ENCODE peak calls at places on chromosomes 11 and 22, in eight cellular contexts. U is activated CD4-positive, CD25-positive, alpha-beta regulatory T cell; O is DMS79; X is GM13977; D is cardiac septum; F is pancreas; Y is aorta; C is AG08396. G is an unnamed sample.

GRCh38 chr11:126415128-126415527 is 59.6 kb downstream of the ST3GAL4 start:
- DNase-seq in U (no peak), O (no peak), X (no peak), D (peak; percentile 89), F (peak; percentile 66), Y (peak; percentile 93), C (peak; percentile 72), G (peak; percentile 63)

GRCh38 chr11:67694875-67695555 is 20.6 kb upstream of the ALDH3B2 start:
- DNase-seq in U (no peak), O (no peak), X (no peak), D (no peak), F (no peak), Y (no peak), C (no peak), G (no peak)

GRCh38 chr11:72319261-72319660 is 75.3 kb upstream of the PHOX2A start:
- DNase-seq in U (no peak), O (no peak), X (no peak), D (no peak), F (no peak), Y (no peak), C (no peak), G (no peak)

GRCh38 chr11:92843455-92843854 is 126.0 kb upstream of the MTNR1B start:
- DNase-seq in U (no peak), O (peak; percentile 97), X (no peak), D (no peak), F (no peak), Y (no peak), C (no peak), G (no peak)

GRCh38 chr11:18727499-18728236 is 1.7 kb upstream of the IGSF22 start:
- DNase-seq in U (no peak), O (no peak), X (peak; percentile 83), D (no peak), F (peak; percentile 47), Y (no peak), C (peak; percentile 73), G (no peak)

GRCh38 chr11:221998-222789 is 13.9 kb downstream of the SIRT3 start:
- DNase-seq in U (no peak), O (no peak), X (no peak), D (peak; percentile 67), F (no peak), Y (peak; percentile 68), C (no peak), G (peak; percentile 45)

GRCh38 chr11:47551086-47551485 is 1.8 kb downstream of the CELF1 start:
- DNase-seq in U (no peak), O (no peak), X (peak; percentile 47), D (no peak), F (no peak), Y (no peak), C (no peak), G (no peak)

GRCh38 chr22:24975813-24976341 is 23.4 kb downstream of the KIAA1671 start:
- DNase-seq in U (no peak), O (no peak), X (no peak), D (no peak), F (no peak), Y (peak; percentile 81), C (no peak), G (peak; percentile 71)

GRCh38 chr22:23542933-23543332 is 37.2 kb downstream of the IGLL1 start:
- DNase-seq in U (no peak), O (no peak), X (no peak), D (no peak), F (no peak), Y (no peak), C (no peak), G (no peak)

GRCh38 chr11:73383249-73384126 is 7.3 kb downstream of the RELT start:
- DNase-seq in U (no peak), O (no peak), X (no peak), D (no peak), F (no peak), Y (no peak), C (no peak), G (no peak)

GRCh38 chr22:45424241-45424731 is 10.8 kb downstream of the RIBC2 start:
- DNase-seq in U (no peak), O (no peak), X (no peak), D (no peak), F (no peak), Y (peak; percentile 68), C (no peak), G (peak; percentile 38)

GRCh38 chr11:87281496-87281895 is 243.8 kb downstream of the TMEM135 start:
- DNase-seq in U (no peak), O (no peak), X (no peak), D (no peak), F (no peak), Y (no peak), C (peak; percentile 58), G (no peak)

GRCh38 chr11:60761436-60762190 is 4.9 kb downstream of the MS4A15 start:
- DNase-seq in U (no peak), O (no peak), X (no peak), D (peak; percentile 12), F (no peak), Y (no peak), C (no peak), G (no peak)

GRCh38 chr22:17884951-17885350 is 110.7 kb upstream of the BID start:
- DNase-seq in U (no peak), O (no peak), X (no peak), D (no peak), F (no peak), Y (no peak), C (no peak), G (no peak)

GRCh38 chr11:68337399-68337835 is 25.0 kb downstream of the LRP5 start:
- DNase-seq in U (no peak), O (no peak), X (no peak), D (no peak), F (no peak), Y (no peak), C (no peak), G (no peak)

GRCh38 chr22:37321288-37321687 is 39.0 kb downstream of the CYTH4 start:
- DNase-seq in U (no peak), O (no peak), X (no peak), D (no peak), F (no peak), Y (no peak), C (no peak), G (no peak)

GRCh38 chr11:2265396-2265795 is 5.0 kb downstream of the ASCL2 start:
- DNase-seq in U (no peak), O (no peak), X (peak; percentile 63), D (peak; percentile 74), F (no peak), Y (no peak), C (no peak), G (peak; percentile 15)

GRCh38 chr22:39985383-39986045 is 9.2 kb upstream of the FAM83F start:
- DNase-seq in U (no peak), O (no peak), X (no peak), D (no peak), F (no peak), Y (no peak), C (no peak), G (no peak)

GRCh38 chr11:8247312-8247711 is 16.4 kb downstream of the LMO1 start:
- DNase-seq in U (no peak), O (no peak), X (no peak), D (no peak), F (peak; percentile 47), Y (peak; percentile 70), C (no peak), G (no peak)